ENCODE peak calls at places on chromosome X, in six cellular contexts. V is fibroblast of pulmonary artery, Q is hepatocyte, P is dorsolateral prefrontal cortex, E is cardiac muscle cell, R is cardiac fibroblast. C is an unnamed sample.

GRCh38 chrX:24506082-24506481 is 41.0 kb downstream of the PDK3 start:
- DNase-seq in V (peak), Q (peak), P (no peak), E (no peak), R (peak), C (peak)

GRCh38 chrX:140508958-140509357 is 4.1 kb upstream of the SOX3 start:
- DNase-seq in V (no peak), Q (no peak), P (no peak), E (no peak), R (no peak), C (no peak)

GRCh38 chrX:38879631-38880220 is 78.5 kb downstream of the MID1IP1 start:
- DNase-seq in V (no peak), Q (no peak), P (no peak), E (no peak), R (no peak), C (no peak)

GRCh38 chrX:65517923-65518322 is 16.7 kb downstream of the LAS1L start:
- DNase-seq in V (no peak), Q (no peak), P (no peak), E (no peak), R (no peak), C (no peak)

GRCh38 chrX:21412029-21412428 is 37.8 kb downstream of the CNKSR2 start:
- DNase-seq in V (no peak), Q (no peak), P (no peak), E (no peak), R (peak), C (no peak)

GRCh38 chrX:41137589-41137988 is 52.3 kb downstream of the USP9X start:
- DNase-seq in V (peak), Q (no peak), P (no peak), E (no peak), R (no peak), C (no peak)

GRCh38 chrX:111123606-111124179 is 27.7 kb downstream of the PAK3 start:
- DNase-seq in V (no peak), Q (no peak), P (no peak), E (no peak), R (no peak), C (no peak)

GRCh38 chrX:71997320-71997719 is 86.7 kb downstream of the NHSL2 start:
- DNase-seq in V (peak), Q (no peak), P (no peak), E (no peak), R (no peak), C (no peak)

GRCh38 chrX:123108513-123109427 is 75.3 kb upstream of the GRIA3 start:
- DNase-seq in V (no peak), Q (no peak), P (no peak), E (no peak), R (no peak), C (no peak)

GRCh38 chrX:132367984-132368383 is 120.9 kb downstream of the MBNL3 start:
- DNase-seq in V (no peak), Q (no peak), P (no peak), E (no peak), R (no peak), C (no peak)

GRCh38 chrX:37922926-37923325 is 75.6 kb upstream of the DYNLT3 start:
- DNase-seq in V (peak), Q (no peak), P (no peak), E (no peak), R (no peak), C (peak)

GRCh38 chrX:107849747-107850478 is 24.2 kb downstream of the MID2 start:
- DNase-seq in V (no peak), Q (no peak), P (no peak), E (no peak), R (peak), C (peak)

GRCh38 chrX:109831326-109831985 is 98.4 kb upstream of the ACSL4 start:
- DNase-seq in V (no peak), Q (no peak), P (no peak), E (no peak), R (no peak), C (no peak)
- H3K4me3 ChIP-seq in V (no peak), Q (no peak), P (no peak), E (no peak), R (no peak), C (no peak)

DNA sequence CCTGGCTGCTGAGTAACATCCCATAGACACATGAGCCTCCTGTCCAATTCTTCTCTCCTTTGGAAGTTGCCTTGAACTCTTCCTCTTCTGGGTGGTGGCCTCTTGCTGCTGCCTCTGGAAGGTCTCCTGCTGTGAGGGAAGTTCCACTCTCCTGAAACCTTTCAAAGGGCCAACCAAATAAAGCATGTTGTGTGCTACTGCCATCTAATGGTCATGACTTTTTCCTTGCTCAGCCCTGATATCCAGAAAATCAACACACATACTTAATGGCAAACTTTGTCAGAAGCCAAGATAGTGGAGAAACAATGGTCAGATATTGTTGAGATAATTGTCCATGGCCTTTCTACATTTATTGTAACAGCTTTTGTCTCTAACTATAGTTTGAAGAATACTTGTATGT is 19.1 kb upstream of the ZXDA start:
- DNase-seq in V (peak), Q (no peak), P (no peak), E (peak), R (peak), C (peak)
- TF ChIP-seq CTCF in V (peak), Q (peak), P (peak), E (peak), R (peak), C (peak)

GRCh38 chrX:131067216-131067615 is 9.1 kb downstream of the ARHGAP36 start:
- DNase-seq in V (no peak), Q (no peak), P (no peak), E (no peak), R (no peak), C (no peak)
- H3K4me3 ChIP-seq in V (no peak), Q (no peak), P (no peak), E (no peak), R (no peak), C (no peak)

GRCh38 chrX:151700581-151700980 is 5.3 kb downstream of the PRRG3 start:
- DNase-seq in V (no peak), Q (no peak), P (no peak), E (no peak), R (no peak), C (no peak)

GRCh38 chrX:151699746-151700145 is 4.5 kb downstream of the PRRG3 start:
- DNase-seq in V (no peak), Q (no peak), P (no peak), E (no peak), R (no peak), C (no peak)

GRCh38 chrX:151701531-151701930 is 6.3 kb downstream of the PRRG3 start:
- DNase-seq in V (no peak), Q (no peak), P (no peak), E (no peak), R (no peak), C (no peak)

GRCh38 chrX:151702021-151702714 is 6.9 kb downstream of the PRRG3 start:
- DNase-seq in V (no peak), Q (no peak), P (no peak), E (no peak), R (no peak), C (no peak)

DNA sequence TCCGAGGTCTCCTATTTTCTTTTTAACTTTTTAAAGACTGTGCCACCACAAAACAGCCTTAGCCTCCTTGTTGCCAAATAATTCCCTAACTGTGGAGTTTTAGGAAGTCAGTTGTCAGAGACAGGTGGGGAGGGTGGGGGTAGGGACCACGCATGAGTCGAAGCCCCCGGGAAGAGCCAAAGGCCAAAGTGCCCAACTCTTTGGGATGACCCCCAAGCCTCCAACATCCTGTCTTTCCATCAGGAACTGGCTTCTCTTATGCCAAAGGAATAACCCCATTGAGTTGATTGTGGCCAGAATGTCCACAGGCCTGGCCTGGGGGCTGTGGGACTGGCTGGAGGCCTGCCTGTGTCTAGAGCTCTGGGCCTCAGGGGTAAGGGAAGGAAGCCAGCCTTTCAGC is 5.8 kb downstream of the PRRG3 start:
- DNase-seq in V (no peak), Q (no peak), P (no peak), E (no peak), R (no peak), C (no peak)
- TF ChIP-seq CTCF in V (no peak), Q (no peak), P (no peak), E (no peak), R (no peak), C (no peak)

DNA sequence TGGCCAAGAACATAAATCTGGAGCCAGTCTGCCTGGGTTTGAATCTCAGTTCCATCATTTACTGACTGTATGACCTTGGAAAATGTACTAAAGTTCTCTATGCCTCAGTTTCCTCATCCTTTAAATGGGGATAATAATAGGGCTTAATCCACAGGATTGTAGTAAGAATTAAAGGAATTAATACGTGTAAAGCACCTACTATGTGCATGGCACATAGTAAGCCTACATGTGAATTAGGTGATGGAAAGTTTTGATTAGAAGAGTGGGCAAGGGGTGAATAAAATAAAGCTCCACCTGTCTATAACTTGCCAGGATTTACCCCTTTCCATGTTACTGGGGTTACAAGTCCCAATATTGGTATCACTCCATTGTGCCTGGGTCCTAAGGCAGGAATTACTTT is 35.8 kb upstream of the IL13RA2 start:
- DNase-seq in V (no peak), Q (no peak), P (no peak), E (no peak), R (no peak), C (no peak)
- H3K4me3 ChIP-seq in V (no peak), Q (no peak), P (no peak), E (no peak), R (no peak), C (no peak)

DNA sequence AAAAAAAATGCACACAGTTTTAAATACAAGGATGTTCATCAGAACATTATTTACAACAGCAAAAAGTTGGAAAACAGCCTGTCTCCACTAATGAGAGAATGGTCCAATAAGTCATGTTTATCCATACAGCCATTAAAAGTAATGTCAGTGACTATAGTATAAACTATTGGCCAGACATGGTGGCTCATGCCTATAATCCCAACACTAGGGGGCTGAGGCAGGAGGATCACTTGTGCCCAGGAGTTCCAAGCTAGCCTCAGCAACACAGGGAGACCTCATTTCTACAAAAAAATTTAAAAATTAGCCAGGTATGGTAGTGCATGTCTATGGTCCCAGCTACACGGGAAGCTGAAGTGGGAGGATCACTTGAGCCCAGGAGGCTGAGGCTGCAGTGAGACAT is 48.1 kb upstream of the IL13RA1 start:
- DNase-seq in V (no peak), Q (no peak), P (no peak), E (no peak), R (no peak), C (no peak)
- TF ChIP-seq CTCF in V (no peak), Q (no peak), P (no peak), E (no peak), R (no peak), C (peak)

DNA sequence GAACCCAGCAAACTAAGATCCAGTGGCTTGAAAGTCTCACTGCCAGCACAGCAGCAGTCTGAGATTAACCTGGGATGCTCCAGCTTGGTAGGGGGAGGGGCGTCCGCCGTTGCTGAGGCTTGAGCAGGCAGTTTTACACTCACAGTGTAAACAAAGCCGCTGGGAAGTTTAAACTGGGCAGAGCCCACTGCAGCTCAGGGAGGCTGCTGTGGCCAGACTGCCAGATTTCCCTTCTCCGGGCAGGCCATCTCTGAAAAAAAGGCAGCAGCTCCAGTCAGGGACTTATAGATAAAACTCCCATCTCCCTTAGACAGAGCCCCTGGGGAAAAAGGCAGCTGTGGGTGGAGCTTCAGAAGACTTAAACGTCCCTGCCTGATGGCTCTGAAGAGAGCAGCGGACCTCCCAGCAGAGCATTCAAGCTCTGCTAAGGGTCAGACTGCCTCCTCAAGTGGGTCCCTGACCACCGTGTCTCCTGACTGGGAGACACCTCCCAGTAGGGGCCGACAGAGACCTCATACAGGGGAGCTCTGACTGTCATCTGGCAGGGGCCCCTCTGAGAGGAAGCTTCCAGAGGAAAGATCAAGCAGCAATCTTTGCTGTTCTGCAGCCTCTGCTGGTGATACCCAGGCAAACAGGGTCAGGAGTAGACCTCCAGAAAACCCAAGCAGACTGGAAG is 45.1 kb upstream of the CDX4 start:
- DNase-seq in V (no peak), Q (peak), P (no peak), E (peak), R (no peak), C (no peak)
- H3K4me3 ChIP-seq in V (no peak), Q (no peak), P (no peak), E (no peak), R (no peak), C (no peak)

DNA sequence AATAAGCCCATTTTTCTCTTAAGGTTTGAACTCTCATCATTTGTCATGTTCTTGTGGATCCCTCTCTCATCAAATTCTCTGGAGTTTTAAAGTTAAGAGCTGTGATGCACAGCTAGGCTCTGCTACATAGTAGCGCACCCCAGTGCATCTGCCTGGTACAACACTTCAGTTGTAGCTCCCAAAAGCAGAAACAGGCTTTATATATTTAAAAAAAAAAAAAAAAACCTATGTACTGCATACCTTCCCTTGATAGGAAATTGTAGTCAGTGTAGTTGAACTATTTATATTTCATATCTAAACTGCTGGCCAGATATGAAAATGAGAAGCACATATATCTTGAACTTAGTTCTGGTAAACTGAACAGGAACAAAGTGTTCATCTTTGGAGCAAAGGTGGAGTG is 131.4 kb downstream of the KLHL13 start:
- DNase-seq in V (no peak), Q (no peak), P (no peak), E (peak), R (no peak), C (no peak)
- TF ChIP-seq CTCF in V (no peak), Q (peak), P (no peak), E (no peak), R (no peak), C (no peak)